ENCODE peak calls at places on chromosomes 12 and 14, in five cellular contexts. One of them, this sample, is unnamed.
A peak's percentile ranks its signal among the peaks of the same experiment; 100 is the strongest.

GRCh38 chr14:66998013-66998412 is 191.2 kb upstream of the GARIN2 start:
- DNase-seq in mammary epithelial cell: no peak
- DNase-seq in tibial artery: no peak
- DNase-seq in heart right ventricle: no peak
- DNase-seq in RWPE1: no peak
- DNase-seq in this sample: no peak

GRCh38 chr12:76537923-76538322 is 21.6 kb downstream of the OSBPL8 start:
- DNase-seq in mammary epithelial cell: no peak
- DNase-seq in tibial artery: no peak
- DNase-seq in RWPE1: no peak
- DNase-seq in heart right ventricle: no peak
- DNase-seq in this sample: no peak

GRCh38 chr12:43154498-43155045 is 397.4 kb downstream of the ADAMTS20 start:
- DNase-seq in mammary epithelial cell: no peak
- DNase-seq in tibial artery: no peak
- DNase-seq in RWPE1: no peak
- DNase-seq in heart right ventricle: no peak
- DNase-seq in this sample: no peak

GRCh38 chr14:101118746-101119610 is 215.5 kb upstream of the RTL1 start:
- DNase-seq in tibial artery: no peak
- DNase-seq in RWPE1: no peak
- DNase-seq in mammary epithelial cell: no peak
- DNase-seq in heart right ventricle: no peak
- DNase-seq in this sample: no peak

GRCh38 chr14:81529391-81529790 is 4.3 kb downstream of the SEL1L start:
- DNase-seq in RWPE1: no peak
- DNase-seq in mammary epithelial cell: no peak
- DNase-seq in tibial artery: no peak
- DNase-seq in heart right ventricle: no peak
- DNase-seq in this sample: no peak

GRCh38 chr14:86799244-86799647 is 1193.7 kb downstream of the GALC start:
- DNase-seq in tibial artery: no peak
- DNase-seq in RWPE1: peak; percentile 78
- DNase-seq in heart right ventricle: no peak
- DNase-seq in mammary epithelial cell: peak; percentile 97
- DNase-seq in this sample: peak; percentile 71

GRCh38 chr12:12726543-12727093 is 9.4 kb downstream of the CDKN1B start:
- DNase-seq in mammary epithelial cell: peak; percentile 60
- DNase-seq in tibial artery: no peak
- DNase-seq in RWPE1: no peak
- DNase-seq in heart right ventricle: no peak
- DNase-seq in this sample: no peak

GRCh38 chr12:64385468-64385867 is 5.1 kb downstream of the C12orf56 start:
- DNase-seq in tibial artery: no peak
- DNase-seq in mammary epithelial cell: peak; percentile 82
- DNase-seq in heart right ventricle: no peak
- DNase-seq in RWPE1: peak; percentile 36
- DNase-seq in this sample: peak; percentile 64

GRCh38 chr12:59179231-59179630 is 258.9 kb upstream of the LRIG3 start:
- DNase-seq in mammary epithelial cell: peak; percentile 54
- DNase-seq in heart right ventricle: no peak
- DNase-seq in tibial artery: no peak
- DNase-seq in RWPE1: no peak
- DNase-seq in this sample: no peak

GRCh38 chr14:87745507-87746118 is 247.4 kb downstream of the GALC start:
- DNase-seq in mammary epithelial cell: peak; percentile 41
- DNase-seq in heart right ventricle: no peak
- DNase-seq in tibial artery: no peak
- DNase-seq in RWPE1: peak; percentile 54
- DNase-seq in this sample: peak; percentile 3

GRCh38 chr14:105876158-105876557 is 349.8 kb downstream of the TMEM121 start:
- DNase-seq in mammary epithelial cell: no peak
- DNase-seq in heart right ventricle: no peak
- DNase-seq in tibial artery: no peak
- DNase-seq in RWPE1: no peak
- DNase-seq in this sample: no peak

GRCh38 chr12:47078733-47079364 is 572 bp upstream of the PCED1B start:
- DNase-seq in tibial artery: peak; percentile 82
- DNase-seq in RWPE1: no peak
- DNase-seq in heart right ventricle: no peak
- DNase-seq in mammary epithelial cell: peak; percentile 60
- DNase-seq in this sample: no peak

GRCh38 chr12:116803018-116803736 is 65.1 kb downstream of the RNFT2 start:
- DNase-seq in tibial artery: no peak
- DNase-seq in RWPE1: no peak
- DNase-seq in heart right ventricle: no peak
- DNase-seq in mammary epithelial cell: no peak
- DNase-seq in this sample: no peak

GRCh38 chr12:132413931-132414588 is 75.9 kb upstream of the FBRSL1 start:
- DNase-seq in RWPE1: no peak
- DNase-seq in tibial artery: no peak
- DNase-seq in heart right ventricle: no peak
- DNase-seq in mammary epithelial cell: no peak
- DNase-seq in this sample: no peak

GRCh38 chr12:21330682-21331253 is 3.9 kb downstream of the SLCO1A2 start:
- DNase-seq in RWPE1: no peak
- DNase-seq in mammary epithelial cell: no peak
- DNase-seq in heart right ventricle: no peak
- DNase-seq in tibial artery: no peak
- DNase-seq in this sample: no peak

GRCh38 chr12:678747-679712 is 15.8 kb upstream of the NINJ2 start:
- DNase-seq in tibial artery: no peak
- DNase-seq in heart right ventricle: no peak
- DNase-seq in RWPE1: no peak
- DNase-seq in mammary epithelial cell: no peak
- DNase-seq in this sample: no peak

GRCh38 chr14:38078393-38078792 is 129.3 kb upstream of the SSTR1 start:
- DNase-seq in RWPE1: no peak
- DNase-seq in mammary epithelial cell: no peak
- DNase-seq in heart right ventricle: no peak
- DNase-seq in tibial artery: no peak
- DNase-seq in this sample: peak; percentile 18

GRCh38 chr12:120669055-120669828 is 17.7 kb upstream of the MLEC start:
- DNase-seq in heart right ventricle: no peak
- DNase-seq in mammary epithelial cell: peak; percentile 28
- DNase-seq in tibial artery: peak; percentile 80
- DNase-seq in RWPE1: no peak
- DNase-seq in this sample: no peak

GRCh38 chr14:76430017-76430416 is 54.1 kb downstream of the ESRRB start:
- DNase-seq in tibial artery: no peak
- DNase-seq in mammary epithelial cell: no peak
- DNase-seq in RWPE1: no peak
- DNase-seq in heart right ventricle: no peak
- DNase-seq in this sample: no peak

GRCh38 chr12:53543539-53543938 is 36.3 kb upstream of the NPFF start:
- DNase-seq in heart right ventricle: peak; percentile 63
- DNase-seq in tibial artery: peak; percentile 76
- DNase-seq in mammary epithelial cell: peak; percentile 62
- DNase-seq in RWPE1: peak; percentile 59
- DNase-seq in this sample: no peak

GRCh38 chr12:44372259-44372658 is 503.9 kb downstream of the NELL2 start:
- DNase-seq in tibial artery: no peak
- DNase-seq in RWPE1: peak; percentile 58
- DNase-seq in heart right ventricle: no peak
- DNase-seq in mammary epithelial cell: peak; percentile 73
- DNase-seq in this sample: peak; percentile 69

GRCh38 chr14:105528859-105529505 is 2.6 kb downstream of the TMEM121 start:
- DNase-seq in mammary epithelial cell: no peak
- DNase-seq in heart right ventricle: no peak
- DNase-seq in tibial artery: peak; percentile 65
- DNase-seq in RWPE1: no peak
- DNase-seq in this sample: no peak

GRCh38 chr14:33668066-33668465 is 282.8 kb downstream of the EGLN3 start:
- DNase-seq in RWPE1: no peak
- DNase-seq in heart right ventricle: no peak
- DNase-seq in tibial artery: no peak
- DNase-seq in mammary epithelial cell: peak; percentile 59
- DNase-seq in this sample: no peak

GRCh38 chr14:69483765-69484443 is 624 bp upstream of the PLEKHD1 start:
- DNase-seq in heart right ventricle: no peak
- DNase-seq in RWPE1: peak; percentile 29
- DNase-seq in mammary epithelial cell: peak; percentile 20
- DNase-seq in tibial artery: no peak
- DNase-seq in this sample: no peak

GRCh38 chr12:48068457-48068856 is 37.4 kb downstream of the SENP1 start:
- DNase-seq in RWPE1: no peak
- DNase-seq in mammary epithelial cell: no peak
- DNase-seq in tibial artery: no peak
- DNase-seq in heart right ventricle: no peak
- DNase-seq in this sample: no peak

GRCh38 chr12:42705863-42706262 is 116.3 kb upstream of the PRICKLE1 start:
- DNase-seq in heart right ventricle: peak; percentile 74
- DNase-seq in tibial artery: peak; percentile 75
- DNase-seq in mammary epithelial cell: peak; percentile 76
- DNase-seq in RWPE1: peak; percentile 34
- DNase-seq in this sample: no peak

GRCh38 chr12:114869091-114869834 is 185.3 kb upstream of the TBX3 start:
- DNase-seq in RWPE1: no peak
- DNase-seq in tibial artery: no peak
- DNase-seq in mammary epithelial cell: no peak
- DNase-seq in heart right ventricle: no peak
- DNase-seq in this sample: no peak

GRCh38 chr12:121839106-121839992 is 19.3 kb downstream of the HPD start:
- DNase-seq in heart right ventricle: peak; percentile 99
- DNase-seq in RWPE1: peak; percentile 99
- DNase-seq in tibial artery: peak; percentile 100
- DNase-seq in mammary epithelial cell: peak; percentile 96
- DNase-seq in this sample: peak; percentile 79

GRCh38 chr12:121843236-121843982 is 15.2 kb downstream of the HPD start:
- DNase-seq in tibial artery: no peak
- DNase-seq in mammary epithelial cell: no peak
- DNase-seq in RWPE1: no peak
- DNase-seq in heart right ventricle: no peak
- DNase-seq in this sample: no peak

GRCh38 chr12:121838096-121838495 is 20.6 kb downstream of the HPD start:
- DNase-seq in heart right ventricle: no peak
- DNase-seq in RWPE1: no peak
- DNase-seq in tibial artery: no peak
- DNase-seq in mammary epithelial cell: peak; percentile 36
- DNase-seq in this sample: no peak

GRCh38 chr12:121839993-121840761 is 18.5 kb downstream of the HPD start:
- DNase-seq in RWPE1: no peak
- DNase-seq in mammary epithelial cell: no peak
- DNase-seq in tibial artery: no peak
- DNase-seq in heart right ventricle: no peak
- DNase-seq in this sample: no peak

GRCh38 chr12:121837680-121838079 is 21.0 kb downstream of the HPD start:
- DNase-seq in tibial artery: no peak
- DNase-seq in mammary epithelial cell: no peak
- DNase-seq in RWPE1: no peak
- DNase-seq in heart right ventricle: no peak
- DNase-seq in this sample: no peak
- H3K27ac ChIP-seq in tibial artery: no peak overlapping the region
- H3K27ac ChIP-seq in mammary epithelial cell: no peak overlapping the region
- H3K27ac ChIP-seq in RWPE1: no peak overlapping the region
- H3K27ac ChIP-seq in heart right ventricle: no peak overlapping the region
- H3K27ac ChIP-seq in this sample: no peak overlapping the region

GRCh38 chr12:95699579-95699978 is 91.0 kb downstream of the NTN4 start:
- DNase-seq in mammary epithelial cell: no peak
- DNase-seq in tibial artery: no peak
- DNase-seq in heart right ventricle: no peak
- DNase-seq in RWPE1: no peak
- DNase-seq in this sample: no peak
- H3K27ac ChIP-seq in mammary epithelial cell: no peak overlapping the region
- H3K27ac ChIP-seq in tibial artery: peak overlapping the region; percentile 47
- H3K27ac ChIP-seq in heart right ventricle: peak overlapping the region; percentile 74
- H3K27ac ChIP-seq in RWPE1: no peak overlapping the region
- H3K27ac ChIP-seq in this sample: peak overlapping the region; percentile 98

GRCh38 chr14:72907886-72908285 is 14.0 kb upstream of the DPF3 start:
- DNase-seq in RWPE1: peak; percentile 56
- DNase-seq in mammary epithelial cell: peak; percentile 64
- DNase-seq in tibial artery: no peak
- DNase-seq in heart right ventricle: no peak
- DNase-seq in this sample: no peak

GRCh38 chr14:72907327-72907826 is 13.5 kb upstream of the DPF3 start:
- DNase-seq in heart right ventricle: peak; percentile 44
- DNase-seq in tibial artery: no peak
- DNase-seq in mammary epithelial cell: no peak
- DNase-seq in RWPE1: no peak
- DNase-seq in this sample: no peak

GRCh38 chr14:72906316-72906715 is 12.4 kb upstream of the DPF3 start:
- DNase-seq in heart right ventricle: no peak
- DNase-seq in mammary epithelial cell: peak; percentile 48
- DNase-seq in RWPE1: no peak
- DNase-seq in tibial artery: no peak
- DNase-seq in this sample: no peak

GRCh38 chr14:72904840-72905561 is 11.1 kb upstream of the DPF3 start:
- DNase-seq in RWPE1: peak; percentile 64
- DNase-seq in mammary epithelial cell: peak; percentile 66
- DNase-seq in heart right ventricle: peak; percentile 59
- DNase-seq in tibial artery: peak; percentile 80
- DNase-seq in this sample: no peak

DNA sequence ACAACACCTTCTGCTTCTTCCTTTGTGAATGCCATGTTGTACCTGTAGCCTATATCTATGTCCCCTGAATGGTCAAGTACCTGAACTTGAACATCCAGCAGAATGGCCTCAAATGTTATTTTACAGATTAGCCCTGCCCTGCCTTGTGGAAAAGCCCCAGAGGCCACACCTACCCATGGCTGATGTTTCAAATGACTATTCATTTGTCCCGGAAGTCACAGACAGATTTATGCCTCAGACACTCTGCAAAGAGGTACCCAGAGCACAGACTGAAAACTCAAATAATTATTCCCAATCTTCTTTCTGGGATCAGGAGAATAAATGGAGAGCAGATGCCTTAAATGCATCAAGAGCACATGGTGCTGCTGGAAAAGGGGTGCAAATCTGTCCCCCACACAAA is 13.0 kb upstream of the DPF3 start:
- DNase-seq in tibial artery: no peak
- DNase-seq in heart right ventricle: no peak
- DNase-seq in mammary epithelial cell: no peak
- DNase-seq in RWPE1: no peak
- DNase-seq in this sample: no peak
- H3K27ac ChIP-seq in tibial artery: no peak overlapping the region
- H3K27ac ChIP-seq in heart right ventricle: no peak overlapping the region
- H3K27ac ChIP-seq in mammary epithelial cell: no peak overlapping the region
- H3K27ac ChIP-seq in RWPE1: no peak overlapping the region
- H3K27ac ChIP-seq in this sample: no peak overlapping the region

GRCh38 chr14:50954811-50955372 is 10.6 kb upstream of the PYGL start:
- DNase-seq in RWPE1: peak; percentile 59
- DNase-seq in tibial artery: no peak
- DNase-seq in heart right ventricle: no peak
- DNase-seq in mammary epithelial cell: peak; percentile 66
- DNase-seq in this sample: peak; percentile 31
- H3K27ac ChIP-seq in RWPE1: peak overlapping the region; percentile 95
- H3K27ac ChIP-seq in tibial artery: no peak overlapping the region
- H3K27ac ChIP-seq in heart right ventricle: peak overlapping the region; percentile 30
- H3K27ac ChIP-seq in mammary epithelial cell: peak overlapping the region; percentile 88
- H3K27ac ChIP-seq in this sample: peak overlapping the region; percentile 97